ENCODE peak calls at places on chromosomes 12 and 14, in five cellular contexts. Z, X, K, O and T are unnamed samples.

GRCh38 chr12:12890815-12891645 is at the start of gene GPRC5A:
- DNase-seq in Z (peak; percentile 98), X (peak; percentile 93), O (peak; percentile 93), K (peak; percentile 84), T (peak; percentile 89)

GRCh38 chr12:120941412-120941811 is 36.9 kb upstream of the HNF1A start:
- DNase-seq in K (no peak), X (no peak), O (no peak), Z (no peak), T (no peak)

GRCh38 chr12:9763025-9763424 is 2.3 kb upstream of the CD69 start:
- DNase-seq in X (no peak), Z (no peak), O (no peak), K (no peak), T (no peak)

GRCh38 chr14:65506801-65507200 is 94.3 kb downstream of the FUT8 start:
- DNase-seq in K (no peak), O (peak; percentile 66), X (no peak), Z (no peak), T (no peak)

GRCh38 chr14:100059433-100059781 is 5.8 kb upstream of the EVL start:
- DNase-seq in X (no peak), O (no peak), Z (no peak), K (no peak), T (no peak)

GRCh38 chr12:105574056-105574715 is 243.7 kb downstream of the C12orf75 start:
- DNase-seq in O (no peak), Z (no peak), X (no peak), K (no peak), T (no peak)

GRCh38 chr12:123934829-123935228 is 37.8 kb downstream of the CCDC92 start:
- DNase-seq in Z (peak; percentile 33), O (peak; percentile 41), K (no peak), X (peak; percentile 63), T (no peak)

GRCh38 chr12:49872381-49872780 is 29.5 kb upstream of the BCDIN3D start:
- DNase-seq in X (no peak), K (no peak), Z (no peak), O (no peak), T (no peak)